ENCODE peak calls at places on chromosomes 7 and 10, in six cellular contexts. J is pancreas, X is heart right ventricle, S is tibial nerve, G is cardiac muscle cell, N is body of pancreas. L is an unnamed sample.

GRCh38 chr10:68074775-68075549 is at the start of gene HERC4:
- DNase-seq in G (peak; percentile 97), J (peak; percentile 92), X (peak; percentile 96), N (peak; percentile 96), S (peak; percentile 89), L (peak; percentile 93)

GRCh38 chr10:69629897-69630650 is at the start of gene FAM241B:
- DNase-seq in S (no peak), X (peak; percentile 38), N (peak; percentile 86), G (peak; percentile 37), J (peak; percentile 84), L (peak; percentile 57)

GRCh38 chr10:89207181-89207800 is at the start of gene CH25H:
- DNase-seq in S (peak; percentile 67), J (peak; percentile 49), N (peak; percentile 60), X (peak; percentile 87), G (peak; percentile 81), L (peak; percentile 89)

GRCh38 chr7:158745057-158745715 is 40.6 kb upstream of the NCAPG2 start:
- DNase-seq in G (no peak), S (no peak), N (no peak), J (no peak), X (no peak), L (no peak)

GRCh38 chr10:59582058-59582457 is 127.6 kb downstream of the SLC16A9 start:
- DNase-seq in X (peak; percentile 35), J (no peak), G (no peak), S (no peak), N (no peak), L (no peak)

GRCh38 chr7:124130-124949 is 68.0 kb upstream of the FAM20C start:
- DNase-seq in J (no peak), X (peak; percentile 31), N (no peak), S (no peak), G (no peak), L (no peak)

GRCh38 chr10:124116771-124117510 is 23.5 kb upstream of the CHST15 start:
- DNase-seq in S (no peak), G (no peak), N (peak; percentile 23), X (no peak), J (no peak), L (no peak)

GRCh38 chr7:98330926-98331529 is 49.5 kb downstream of the BRI3 start:
- DNase-seq in N (no peak), X (no peak), S (no peak), G (no peak), J (no peak), L (no peak)

GRCh38 chr7:74217455-74218342 is 7.9 kb downstream of the LAT2 start:
- DNase-seq in J (no peak), X (no peak), G (no peak), N (no peak), S (no peak), L (no peak)

GRCh38 chr10:132702601-132703304 is 83.2 kb downstream of the NKX6-2 start:
- DNase-seq in G (no peak), N (no peak), J (no peak), X (no peak), S (no peak), L (no peak)

GRCh38 chr10:103481974-103482531 is 3.0 kb upstream of the CALHM3 start:
- DNase-seq in S (no peak), X (peak; percentile 61), N (no peak), J (no peak), G (peak; percentile 85), L (no peak)

GRCh38 chr10:63164045-63164722 is 31.1 kb downstream of the NRBF2 start:
- DNase-seq in J (peak; percentile 35), S (no peak), G (peak; percentile 62), X (no peak), N (peak; percentile 21), L (no peak)

GRCh38 chr10:124265776-124266467 is 152.8 kb downstream of the OAT start:
- DNase-seq in G (no peak), N (no peak), X (no peak), J (no peak), S (no peak), L (no peak)

GRCh38 chr7:134943785-134944400 is 42.4 kb upstream of the AGBL3 start:
- DNase-seq in N (no peak), J (no peak), X (no peak), S (no peak), G (peak; percentile 49), L (no peak)

GRCh38 chr10:78656397-78656796 is 412.4 kb upstream of the ZMIZ1 start:
- DNase-seq in S (no peak), J (no peak), X (no peak), N (no peak), G (no peak), L (no peak)

GRCh38 chr10:78658645-78659632 is 409.8 kb upstream of the ZMIZ1 start:
- DNase-seq in X (no peak), S (no peak), J (no peak), G (no peak), N (no peak), L (no peak)

GRCh38 chr10:78655941-78656340 is 412.8 kb upstream of the ZMIZ1 start:
- DNase-seq in N (no peak), G (no peak), X (no peak), S (no peak), J (no peak), L (no peak)

GRCh38 chr10:78656815-78657621 is 411.7 kb upstream of the ZMIZ1 start:
- DNase-seq in G (peak; percentile 17), X (no peak), S (peak; percentile 40), J (no peak), N (no peak), L (no peak)

GRCh38 chr10:78657622-78658165 is 411.1 kb upstream of the ZMIZ1 start:
- DNase-seq in G (peak; percentile 82), N (peak; percentile 85), S (peak; percentile 74), J (peak; percentile 82), X (peak; percentile 74), L (peak; percentile 83)
- H3K27ac ChIP-seq in G (peak overlapping the region; percentile 50), N (no peak overlapping the region), S (peak overlapping the region; percentile 58), J (no peak overlapping the region), X (no peak overlapping the region), L (no peak overlapping the region)

GRCh38 chr10:116771891-116772290 is 29.5 kb upstream of the HSPA12A start:
- DNase-seq in J (no peak), G (no peak), X (no peak), S (no peak), N (no peak), L (no peak)

GRCh38 chr10:116770281-116770680 is 27.9 kb upstream of the HSPA12A start:
- DNase-seq in G (no peak), J (no peak), X (no peak), N (no peak), S (no peak), L (no peak)

GRCh38 chr10:116769791-116770190 is 27.4 kb upstream of the HSPA12A start:
- DNase-seq in X (no peak), J (no peak), G (peak; percentile 84), N (peak; percentile 18), S (no peak), L (no peak)

GRCh38 chr10:116772901-116773300 is 30.5 kb upstream of the HSPA12A start:
- DNase-seq in G (no peak), J (no peak), S (no peak), N (no peak), X (no peak), L (no peak)

DNA sequence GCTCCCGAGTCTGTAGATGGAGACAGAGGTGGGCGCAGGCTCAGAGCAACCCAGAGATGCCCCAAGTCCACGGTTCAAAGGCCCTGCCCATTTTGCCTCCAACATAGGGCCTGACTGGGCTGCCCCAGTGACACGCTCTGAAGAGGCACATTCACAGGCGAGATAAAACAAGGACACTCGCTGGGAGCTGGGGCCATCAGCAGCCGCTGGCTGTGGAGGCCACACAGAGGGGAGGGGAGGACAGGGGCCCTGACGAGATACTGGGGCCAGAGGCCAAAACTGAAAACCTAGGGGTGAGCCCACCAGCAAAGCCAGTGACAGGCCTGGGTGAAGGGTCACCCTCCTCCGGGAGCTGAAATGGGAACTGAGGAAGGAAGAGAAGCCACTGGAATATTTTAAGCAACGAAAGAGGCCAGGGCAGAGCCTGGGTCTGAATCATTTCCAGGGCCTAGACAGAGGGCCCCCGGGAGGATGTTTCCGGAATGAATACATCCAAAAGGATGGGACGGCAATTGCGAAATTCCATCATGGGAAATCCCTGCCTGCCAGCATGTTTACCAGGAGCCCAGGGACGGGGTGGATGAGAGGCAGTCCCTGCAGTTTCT is 28.8 kb upstream of the HSPA12A start:
- DNase-seq in X (peak; percentile 57), J (no peak), G (peak; percentile 95), S (peak; percentile 56), N (peak; percentile 38), L (peak; percentile 84)
- TF ChIP-seq CTCF in X (no peak), J (no peak), G (no peak), S (no peak), N (no peak), L (no peak)

GRCh38 chr7:44883961-44884360 is 1.4 kb downstream of the PURB start:
- DNase-seq in J (no peak), X (no peak), S (no peak), G (no peak), N (no peak), L (no peak)
- H3K27ac ChIP-seq in J (no peak overlapping the region), X (peak overlapping the region; percentile 97), S (peak overlapping the region; percentile 93), G (peak overlapping the region; percentile 100), N (peak overlapping the region; percentile 98), L (peak overlapping the region; percentile 98)

GRCh38 chr10:100562806-100563293 is 27.1 kb downstream of the HIF1AN start:
- DNase-seq in G (peak; percentile 72), S (no peak), N (peak; percentile 20), X (no peak), J (peak; percentile 25), L (no peak)
- TF ChIP-seq CTCF in G (peak; percentile 57), S (no peak), N (no peak), X (no peak), J (no peak), L (peak; percentile 12)

GRCh38 chr10:29502351-29502750 is 132.4 kb downstream of the SVIL start:
- DNase-seq in J (no peak), N (no peak), G (no peak), X (no peak), S (no peak), L (no peak)
- H3K27ac ChIP-seq in J (no peak overlapping the region), N (no peak overlapping the region), G (peak overlapping the region; percentile 52), X (no peak overlapping the region), S (no peak overlapping the region), L (no peak overlapping the region)

GRCh38 chr7:35799846-35800717 is 775 bp upstream of the SEPTIN7 start:
- DNase-seq in J (peak; percentile 89), X (peak; percentile 89), N (peak; percentile 86), G (peak; percentile 93), S (peak; percentile 63), L (peak; percentile 91)
- TF ChIP-seq CTCF in J (no peak), X (peak; percentile 9), N (no peak), G (no peak), S (no peak), L (no peak)

DNA sequence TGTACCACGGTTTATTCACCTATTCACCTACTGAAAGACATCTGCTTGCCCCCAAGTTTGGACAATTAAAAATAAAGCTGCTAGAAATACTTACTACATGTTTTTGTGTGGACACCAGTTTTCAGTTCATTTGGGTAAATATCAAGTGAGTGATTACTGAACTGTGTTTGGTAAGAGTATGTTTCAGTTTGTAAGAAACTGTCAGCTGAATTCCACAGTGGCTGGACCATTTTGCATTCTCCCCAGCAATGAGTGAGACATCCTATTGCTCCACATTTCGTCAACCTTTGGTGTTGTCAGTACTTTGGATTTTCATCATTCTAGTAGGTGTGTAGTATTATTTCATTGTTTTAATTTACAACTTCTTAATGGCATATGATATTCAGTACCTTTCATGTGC is 17.4 kb upstream of the IKZF1 start:
- DNase-seq in G (no peak), J (no peak), S (no peak), N (no peak), X (no peak), L (no peak)
- H3K27ac ChIP-seq in G (no peak overlapping the region), J (no peak overlapping the region), S (no peak overlapping the region), N (no peak overlapping the region), X (no peak overlapping the region), L (no peak overlapping the region)

GRCh38 chr7:30469303-30469702 is 9.3 kb downstream of the NOD1 start:
- DNase-seq in X (peak; percentile 90), N (peak; percentile 57), S (peak; percentile 53), J (peak; percentile 42), G (peak; percentile 100), L (peak; percentile 96)
- TF ChIP-seq CTCF in X (peak; percentile 65), N (no peak), S (no peak), J (no peak), G (peak; percentile 63), L (peak; percentile 59)

L was measured in right atrium auricular region.